ENCODE peak calls at places on chromosomes 6 and 20, in seven cellular contexts. R, B, Q, T, D, M and E are unnamed samples.

GRCh38 chr6:87661016-87661415 is 41.0 kb downstream of the AKIRIN2 start:
- DNase-seq in Q (no peak), M (no peak), B (no peak), T (no peak), R (no peak), D (no peak), E (no peak)

GRCh38 chr6:129498950-129499870 is 210.8 kb downstream of the ARHGAP18 start:
- DNase-seq in T (peak; percentile 75), Q (no peak), B (no peak), M (no peak), D (peak; percentile 6), R (peak; percentile 28), E (peak; percentile 36)

GRCh38 chr6:100464162-100464851 is 414 bp downstream of the SIM1 start:
- DNase-seq in Q (peak; percentile 30), R (no peak), B (no peak), M (peak; percentile 35), D (no peak), T (no peak), E (no peak)

GRCh38 chr20:44450938-44451450 is 24.7 kb upstream of the TTPAL start:
- DNase-seq in D (no peak), B (no peak), M (no peak), T (no peak), Q (no peak), R (no peak), E (no peak)

GRCh38 chr6:3987072-3987471 is 91.9 kb downstream of the FAM217A start:
- DNase-seq in B (no peak), R (no peak), M (no peak), T (no peak), Q (no peak), D (no peak), E (no peak)

GRCh38 chr20:20711413-20711812 is 1.0 kb downstream of the RALGAPA2 start:
- DNase-seq in B (peak; percentile 1), R (no peak), T (peak; percentile 8), D (no peak), Q (no peak), M (no peak), E (no peak)

GRCh38 chr6:45679631-45680030 is 301.9 kb upstream of the SUPT3H start:
- DNase-seq in R (no peak), T (no peak), Q (no peak), B (no peak), M (no peak), D (no peak), E (no peak)

GRCh38 chr6:43269273-43270007 is 26.2 kb downstream of the TTBK1 start:
- DNase-seq in Q (no peak), D (no peak), M (no peak), B (peak; percentile 31), T (no peak), R (no peak), E (no peak)